ENCODE peak calls at places on chromosomes 7 and 10, in eight cellular contexts. L is type B pancreatic cell; B is activated naive CD8-positive, alpha-beta T cell treated with anti-CD3 and anti-CD28 coated beads for 36 hours; P is lower lobe of right lung; U is uterus; F is hepatocyte; M is A549; V is activated CD4-positive, alpha-beta T cell treated with anti-CD3 and anti-CD28 coated beads, Interleukin-2, amount 10 ng/mL, durations not matched to agents 7 days and 5 days. G is an unnamed sample.

GRCh38 chr7:99104631-99105030 is 39.3 kb downstream of the SMURF1 start:
- DNase-seq in L (no peak), B (no peak), P (no peak), U (no peak), F (no peak), M (no peak), V (no peak), G (no peak)

GRCh38 chr7:130114776-130115175 is 44.4 kb downstream of the KLHDC10 start:
- DNase-seq in L (no peak), B (no peak), P (no peak), U (no peak), F (no peak), M (no peak), V (no peak), G (no peak)

GRCh38 chr10:97849491-97850402 is at the start of gene GOLGA7B:
- DNase-seq in L (peak), B (peak), P (peak), U (no peak), F (peak), M (no peak), V (peak), G (no peak)

GRCh38 chr10:75261813-75262725 is 26.3 kb upstream of the COMTD1 start:
- DNase-seq in L (no peak), B (no peak), P (no peak), U (peak), F (peak), M (no peak), V (no peak), G (no peak)

GRCh38 chr10:16748749-16749148 is 68.5 kb downstream of the RSU1 start:
- DNase-seq in L (no peak), B (no peak), P (no peak), U (no peak), F (no peak), M (no peak), V (no peak), G (no peak)

GRCh38 chr10:5165738-5166137 is 19.2 kb downstream of the AKR1C8 start:
- DNase-seq in L (no peak), B (no peak), P (no peak), U (no peak), F (no peak), M (peak), V (no peak), G (no peak)

GRCh38 chr7:46230298-46231295 is 309.5 kb upstream of the IGFBP3 start:
- DNase-seq in L (no peak), B (no peak), P (no peak), U (no peak), F (no peak), M (no peak), V (no peak), G (no peak)

GRCh38 chr7:50771120-50772002 is 11.3 kb downstream of the GRB10 start:
- DNase-seq in L (no peak), B (no peak), P (no peak), U (no peak), F (no peak), M (no peak), V (no peak), G (peak)

GRCh38 chr10:71099731-71100361 is 112.5 kb upstream of the UNC5B start:
- DNase-seq in L (no peak), B (no peak), P (no peak), U (no peak), F (no peak), M (no peak), V (no peak), G (no peak)

GRCh38 chr7:5063698-5064097 is 18.0 kb downstream of the RBAK start:
- DNase-seq in L (no peak), B (no peak), P (no peak), U (no peak), F (no peak), M (no peak), V (no peak), G (no peak)

GRCh38 chr7:158127241-158127640 is 460.4 kb downstream of the PTPRN2 start:
- DNase-seq in L (no peak), B (no peak), P (no peak), U (no peak), F (no peak), M (no peak), V (no peak), G (no peak)

GRCh38 chr7:119935418-119936025 is 337.5 kb upstream of the KCND2 start:
- DNase-seq in L (no peak), B (no peak), P (no peak), U (no peak), F (peak), M (peak), V (no peak), G (no peak)

GRCh38 chr7:74479961-74480829 is 26.5 kb downstream of the GTF2IRD1 start:
- DNase-seq in L (peak), B (no peak), P (peak), U (peak), F (peak), M (no peak), V (no peak), G (no peak)

GRCh38 chr7:33722383-33723096 is 182.8 kb upstream of the BMPER start:
- DNase-seq in L (no peak), B (no peak), P (no peak), U (no peak), F (peak), M (peak), V (no peak), G (no peak)

GRCh38 chr7:31917256-31917655 is 153.0 kb downstream of the PDE1C start:
- DNase-seq in L (no peak), B (no peak), P (no peak), U (no peak), F (no peak), M (no peak), V (no peak), G (no peak)

GRCh38 chr7:4909891-4910290 is 26.4 kb upstream of the RADIL start:
- DNase-seq in L (no peak), B (no peak), P (no peak), U (no peak), F (no peak), M (no peak), V (no peak), G (no peak)

G was measured in cerebellar nuclear complex.